ENCODE peak calls at places on chromosomes 4 and X, in four cellular contexts. A, Z, L and R are unnamed samples.

GRCh38 chr4:80913381-80913780 is 117.1 kb upstream of the BMP3 start:
- DNase-seq in Z (no peak), L (no peak), A (no peak), R (no peak)

GRCh38 chr4:23268072-23268771 is 575.5 kb downstream of the GBA3 start:
- DNase-seq in A (no peak), L (no peak), Z (no peak), R (no peak)

GRCh38 chr4:180160195-180160985 is 2082.8 kb upstream of the TENM3 start:
- DNase-seq in A (no peak), Z (no peak), L (no peak), R (no peak)

GRCh38 chr4:178577933-178578332 is 1135.7 kb upstream of the AGA start:
- DNase-seq in A (no peak), L (no peak), Z (no peak), R (no peak)

GRCh38 chr4:14812101-14812500 is 190.2 kb upstream of the CPEB2 start:
- DNase-seq in Z (no peak), A (no peak), L (no peak), R (no peak)

GRCh38 chr4:174317531-174317930 is 33.8 kb downstream of the CEP44 start:
- DNase-seq in L (no peak), Z (no peak), A (no peak), R (no peak)

GRCh38 chr4:181757921-181758320 is 485.3 kb upstream of the TENM3 start:
- DNase-seq in Z (no peak), L (no peak), A (no peak), R (no peak)

GRCh38 chr4:37890501-37891220 is at the start of gene TBC1D1:
- DNase-seq in Z (peak), L (peak), A (no peak), R (peak)

GRCh38 chrX:132694331-132694823 is 205.5 kb upstream of the MBNL3 start:
- DNase-seq in Z (no peak), L (no peak), A (no peak), R (no peak)

GRCh38 chr4:186826866-186827541 is 103.3 kb upstream of the FAT1 start:
- DNase-seq in L (no peak), A (no peak), Z (no peak), R (no peak)

GRCh38 chrX:30153881-30154260 is 61.5 kb upstream of the MAGEB2 start:
- DNase-seq in A (no peak), L (no peak), Z (no peak), R (no peak)

GRCh38 chr4:83074086-83074704 is 39.2 kb downstream of the COPS4 start:
- DNase-seq in L (no peak), A (peak), Z (peak), R (peak)

GRCh38 chr4:112510468-112511293 is 5.3 kb downstream of the NEUROG2 start:
- DNase-seq in A (no peak), L (no peak), Z (no peak), R (no peak)

GRCh38 chrX:21711126-21711847 is 46.6 kb downstream of the SMPX start:
- DNase-seq in A (no peak), L (no peak), Z (peak), R (no peak)

GRCh38 chr4:78864405-78865024 is 74.7 kb downstream of the PAQR3 start:
- DNase-seq in L (no peak), Z (peak), A (peak), R (no peak)

GRCh38 chr4:95165926-95166524 is 382.7 kb downstream of the UNC5C start:
- DNase-seq in Z (peak), L (no peak), A (peak), R (peak)

GRCh38 chr4:147682755-147683154 is 1.2 kb downstream of the PRMT9 start:
- DNase-seq in A (no peak), L (no peak), Z (no peak), R (no peak)

GRCh38 chr4:113355550-113356371 is 306.3 kb downstream of the ANK2 start:
- DNase-seq in A (peak), L (no peak), Z (peak), R (no peak)

GRCh38 chrX:114058988-114059418 is 524.9 kb upstream of the HTR2C start:
- DNase-seq in L (no peak), Z (no peak), A (no peak), R (no peak)

GRCh38 chrX:139932077-139932900 is 564 bp downstream of the ATP11C start:
- DNase-seq in Z (peak), A (no peak), L (peak), R (peak)

GRCh38 chr4:158823461-158823873 is 54.6 kb downstream of the FNIP2 start:
- DNase-seq in A (no peak), L (no peak), Z (no peak), R (no peak)
- H3K27ac ChIP-seq in A (no peak), L (peak), Z (no peak), R (peak)

GRCh38 chr4:102503301-102503746 is 2.2 kb downstream of the NFKB1 start:
- DNase-seq in Z (no peak), L (no peak), A (no peak), R (no peak)

GRCh38 chr4:102497986-102498385 is 3.2 kb upstream of the NFKB1 start:
- DNase-seq in L (no peak), A (no peak), Z (no peak), R (no peak)

GRCh38 chr4:102501176-102501634 is at the start of gene NFKB1:
- DNase-seq in L (peak), Z (peak), A (no peak), R (peak)

GRCh38 chr4:102501635-102502382 is 650 bp downstream of the NFKB1 start:
- DNase-seq in Z (peak), A (peak), L (peak), R (peak)

GRCh38 chr4:102500371-102501175 is 586 bp upstream of the NFKB1 start:
- DNase-seq in Z (peak), A (no peak), L (peak), R (peak)
- TF ChIP-seq CTCF in Z (no peak), A (peak), L (no peak), R (no peak)

DNA sequence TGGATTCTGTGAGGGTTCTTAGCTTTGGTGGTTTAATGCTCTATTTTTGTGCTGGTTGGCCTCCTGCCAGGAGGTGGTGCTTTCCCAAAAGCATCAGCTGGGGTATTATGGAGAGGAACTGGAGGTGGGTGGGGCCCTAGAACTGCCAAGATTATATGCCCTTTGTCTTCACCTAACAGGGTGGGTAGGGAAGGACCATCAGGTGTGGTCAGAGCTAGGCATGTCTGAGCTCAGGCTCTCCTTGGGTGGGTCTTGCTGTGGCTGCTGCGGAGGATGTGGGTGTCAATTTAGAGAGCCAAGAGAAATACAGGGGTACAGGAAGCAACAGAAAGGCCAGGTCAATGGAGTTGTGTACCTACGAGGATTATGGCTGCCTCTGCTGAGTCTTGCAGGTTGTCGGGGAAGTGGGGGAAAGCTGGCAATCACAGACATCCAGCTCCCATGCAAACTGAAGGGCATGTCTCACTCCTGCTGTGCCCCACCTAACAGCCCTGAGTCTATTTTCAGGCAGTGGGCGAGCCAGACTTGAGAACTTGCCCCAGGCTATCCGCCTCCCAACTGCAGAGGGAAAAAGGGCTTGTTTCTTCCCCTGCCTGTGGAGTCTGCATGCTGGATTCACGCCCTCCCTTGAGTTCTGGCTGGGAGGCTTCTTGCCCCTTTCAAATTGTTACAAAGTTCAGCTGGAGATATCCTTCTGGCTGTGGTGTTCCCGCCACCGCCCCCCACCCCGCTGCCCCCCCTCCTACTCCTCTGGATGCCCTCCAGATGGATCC is 212.0 kb downstream of the COMMD8 start:
- DNase-seq in A (no peak), Z (no peak), L (no peak), R (no peak)
- H3K27ac ChIP-seq in A (no peak), Z (no peak), L (no peak), R (no peak)

DNA sequence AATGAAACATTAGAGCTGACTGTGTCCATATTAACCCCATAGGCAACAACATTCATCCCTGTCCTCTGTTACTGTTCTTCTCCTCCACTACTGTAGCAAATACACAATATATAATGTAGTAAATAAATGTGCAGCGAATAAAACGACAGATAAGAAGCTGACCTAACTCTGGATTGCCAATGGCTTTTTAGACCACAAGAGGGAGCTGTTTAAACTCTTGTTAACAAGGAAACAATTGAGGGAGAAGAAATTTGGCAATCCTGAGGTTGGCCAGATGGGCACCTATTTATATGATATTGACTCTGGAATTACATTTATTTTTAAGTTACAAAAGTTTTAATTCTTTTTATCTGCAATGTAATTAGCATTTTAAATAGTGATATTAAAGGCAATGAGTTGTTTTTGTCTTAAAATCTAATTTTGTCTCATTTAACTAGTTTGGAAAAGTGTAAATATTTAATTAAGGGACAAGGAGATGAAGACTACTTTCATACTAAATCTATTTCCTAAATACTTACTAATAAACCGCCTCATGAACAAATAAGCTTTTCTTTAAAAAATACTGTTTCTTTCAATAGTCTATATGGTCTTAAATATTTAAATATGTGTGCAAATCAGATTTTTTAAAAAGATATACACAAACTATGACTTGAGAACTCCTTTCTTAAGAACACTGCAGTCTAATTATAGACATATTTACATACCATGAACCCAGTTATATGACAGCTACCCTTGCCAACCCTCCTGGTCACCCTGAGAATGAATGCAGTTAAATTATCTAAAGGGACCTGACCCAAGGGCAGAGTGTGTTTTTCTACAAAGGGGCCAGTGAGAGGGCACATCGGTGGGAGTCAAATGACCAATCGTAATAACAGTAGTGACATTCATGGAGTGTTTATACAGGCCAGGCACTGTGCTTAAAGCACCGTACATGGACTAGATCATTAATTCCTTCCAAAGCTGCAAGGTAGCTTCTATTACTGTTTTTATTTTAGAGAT is 52.9 kb upstream of the HPF1 start:
- DNase-seq in L (no peak), A (peak), Z (peak), R (peak)
- TF ChIP-seq CTCF in L (peak), A (peak), Z (peak), R (peak)